ENCODE peak calls at places on chromosomes 4 and X, in ten cellular contexts. One of them, this sample, is unnamed.

GRCh38 chr4:55074386-55074785 is 51.0 kb downstream of the KDR start:
- DNase-seq in suprapubic skin: no peak
- DNase-seq in endodermal cell: no peak
- DNase-seq in nephron progenitor cell: no peak
- DNase-seq in sigmoid colon: no peak
- DNase-seq in fibroblast of lung: peak; percentile 83
- DNase-seq in AG09309: peak; percentile 52
- DNase-seq in thyroid gland: no peak
- DNase-seq in endothelial cell: no peak
- DNase-seq in testis: no peak
- DNase-seq in this sample: no peak

GRCh38 chrX:129472116-129472515 is 51.2 kb downstream of the SMARCA1 start:
- DNase-seq in suprapubic skin: no peak
- DNase-seq in endodermal cell: no peak
- DNase-seq in nephron progenitor cell: no peak
- DNase-seq in sigmoid colon: no peak
- DNase-seq in fibroblast of lung: peak; percentile 14
- DNase-seq in AG09309: no peak
- DNase-seq in thyroid gland: no peak
- DNase-seq in endothelial cell: no peak
- DNase-seq in testis: no peak
- DNase-seq in this sample: no peak

GRCh38 chr4:156595041-156595440 is 376.6 kb downstream of the PDGFC start:
- DNase-seq in suprapubic skin: no peak
- DNase-seq in endodermal cell: no peak
- DNase-seq in nephron progenitor cell: no peak
- DNase-seq in sigmoid colon: no peak
- DNase-seq in fibroblast of lung: no peak
- DNase-seq in AG09309: no peak
- DNase-seq in thyroid gland: no peak
- DNase-seq in endothelial cell: no peak
- DNase-seq in testis: no peak
- DNase-seq in this sample: no peak

GRCh38 chr4:1981251-1982055 is 27.3 kb downstream of the NELFA start:
- DNase-seq in suprapubic skin: no peak
- DNase-seq in endodermal cell: peak; percentile 87
- DNase-seq in nephron progenitor cell: peak; percentile 37
- DNase-seq in sigmoid colon: no peak
- DNase-seq in fibroblast of lung: no peak
- DNase-seq in AG09309: no peak
- DNase-seq in thyroid gland: no peak
- DNase-seq in endothelial cell: no peak
- DNase-seq in testis: no peak
- DNase-seq in this sample: peak; percentile 77

GRCh38 chr4:155017426-155017825 is 191.0 kb upstream of the NPY2R start:
- DNase-seq in suprapubic skin: no peak
- DNase-seq in endodermal cell: no peak
- DNase-seq in nephron progenitor cell: no peak
- DNase-seq in sigmoid colon: no peak
- DNase-seq in fibroblast of lung: no peak
- DNase-seq in AG09309: no peak
- DNase-seq in thyroid gland: no peak
- DNase-seq in endothelial cell: no peak
- DNase-seq in testis: no peak
- DNase-seq in this sample: no peak

GRCh38 chr4:159219862-159220261 is 117.0 kb downstream of the RAPGEF2 start:
- DNase-seq in suprapubic skin: no peak
- DNase-seq in endodermal cell: no peak
- DNase-seq in nephron progenitor cell: no peak
- DNase-seq in sigmoid colon: no peak
- DNase-seq in fibroblast of lung: no peak
- DNase-seq in AG09309: no peak
- DNase-seq in thyroid gland: no peak
- DNase-seq in endothelial cell: no peak
- DNase-seq in testis: no peak
- DNase-seq in this sample: no peak

GRCh38 chr4:55336138-55337034 is 9.7 kb upstream of the SRD5A3 start:
- DNase-seq in suprapubic skin: no peak
- DNase-seq in endodermal cell: no peak
- DNase-seq in nephron progenitor cell: no peak
- DNase-seq in sigmoid colon: no peak
- DNase-seq in fibroblast of lung: no peak
- DNase-seq in AG09309: no peak
- DNase-seq in thyroid gland: no peak
- DNase-seq in endothelial cell: no peak
- DNase-seq in testis: no peak
- DNase-seq in this sample: no peak

GRCh38 chr4:41573458-41574129 is 35.6 kb downstream of the LIMCH1 start:
- DNase-seq in suprapubic skin: no peak
- DNase-seq in endodermal cell: no peak
- DNase-seq in nephron progenitor cell: no peak
- DNase-seq in sigmoid colon: no peak
- DNase-seq in fibroblast of lung: peak; percentile 64
- DNase-seq in AG09309: peak; percentile 77
- DNase-seq in thyroid gland: no peak
- DNase-seq in endothelial cell: no peak
- DNase-seq in testis: no peak
- DNase-seq in this sample: no peak

GRCh38 chrX:72465882-72466281 is 106.8 kb downstream of the HDAC8 start:
- DNase-seq in suprapubic skin: no peak
- DNase-seq in endodermal cell: no peak
- DNase-seq in nephron progenitor cell: no peak
- DNase-seq in sigmoid colon: no peak
- DNase-seq in fibroblast of lung: no peak
- DNase-seq in AG09309: no peak
- DNase-seq in thyroid gland: no peak
- DNase-seq in endothelial cell: no peak
- DNase-seq in testis: no peak
- DNase-seq in this sample: no peak

GRCh38 chr4:138894688-138895087 is 120.9 kb upstream of the NOCT start:
- DNase-seq in suprapubic skin: no peak
- DNase-seq in endodermal cell: no peak
- DNase-seq in nephron progenitor cell: no peak
- DNase-seq in sigmoid colon: no peak
- DNase-seq in fibroblast of lung: no peak
- DNase-seq in AG09309: no peak
- DNase-seq in thyroid gland: no peak
- DNase-seq in endothelial cell: no peak
- DNase-seq in testis: no peak
- DNase-seq in this sample: no peak

GRCh38 chr4:158285429-158286216 is 75.3 kb downstream of the TMEM144 start:
- DNase-seq in suprapubic skin: no peak
- DNase-seq in endodermal cell: no peak
- DNase-seq in nephron progenitor cell: no peak
- DNase-seq in sigmoid colon: no peak
- DNase-seq in fibroblast of lung: no peak
- DNase-seq in AG09309: no peak
- DNase-seq in thyroid gland: no peak
- DNase-seq in endothelial cell: no peak
- DNase-seq in testis: no peak
- DNase-seq in this sample: no peak

GRCh38 chr4:159447296-159447695 is 344.4 kb downstream of the RAPGEF2 start:
- DNase-seq in suprapubic skin: no peak
- DNase-seq in endodermal cell: no peak
- DNase-seq in nephron progenitor cell: no peak
- DNase-seq in sigmoid colon: no peak
- DNase-seq in fibroblast of lung: peak; percentile 43
- DNase-seq in AG09309: no peak
- DNase-seq in thyroid gland: no peak
- DNase-seq in endothelial cell: no peak
- DNase-seq in testis: no peak
- DNase-seq in this sample: no peak

GRCh38 chrX:109848451-109849050 is 115.5 kb upstream of the ACSL4 start:
- DNase-seq in suprapubic skin: no peak
- DNase-seq in endodermal cell: no peak
- DNase-seq in nephron progenitor cell: peak; percentile 70
- DNase-seq in sigmoid colon: no peak
- DNase-seq in fibroblast of lung: no peak
- DNase-seq in AG09309: no peak
- DNase-seq in thyroid gland: no peak
- DNase-seq in endothelial cell: no peak
- DNase-seq in testis: no peak
- DNase-seq in this sample: no peak

GRCh38 chrX:81259714-81260395 is 58.0 kb downstream of the SH3BGRL start:
- DNase-seq in suprapubic skin: no peak
- DNase-seq in endodermal cell: no peak
- DNase-seq in nephron progenitor cell: no peak
- DNase-seq in sigmoid colon: no peak
- DNase-seq in fibroblast of lung: peak; percentile 47
- DNase-seq in AG09309: no peak
- DNase-seq in thyroid gland: no peak
- DNase-seq in endothelial cell: no peak
- DNase-seq in testis: no peak
- DNase-seq in this sample: no peak

GRCh38 chrX:53354669-53355068 is 67.8 kb downstream of the SMC1A start:
- DNase-seq in suprapubic skin: no peak
- DNase-seq in endodermal cell: no peak
- DNase-seq in nephron progenitor cell: no peak
- DNase-seq in sigmoid colon: no peak
- DNase-seq in fibroblast of lung: no peak
- DNase-seq in AG09309: no peak
- DNase-seq in thyroid gland: no peak
- DNase-seq in endothelial cell: no peak
- DNase-seq in testis: no peak
- DNase-seq in this sample: no peak
- TF ChIP-seq CTCF in suprapubic skin: no peak
- TF ChIP-seq CTCF in endodermal cell: peak; percentile 38
- TF ChIP-seq CTCF in nephron progenitor cell: no peak
- TF ChIP-seq CTCF in sigmoid colon: no peak
- TF ChIP-seq CTCF in fibroblast of lung: no peak
- TF ChIP-seq CTCF in AG09309: no peak
- TF ChIP-seq CTCF in thyroid gland: no peak
- TF ChIP-seq CTCF in endothelial cell: no peak
- TF ChIP-seq CTCF in testis: no peak
- TF ChIP-seq CTCF in this sample: no peak

GRCh38 chrX:34343001-34343400 is 210.9 kb upstream of the FAM47A start:
- DNase-seq in suprapubic skin: no peak
- DNase-seq in endodermal cell: no peak
- DNase-seq in nephron progenitor cell: no peak
- DNase-seq in sigmoid colon: no peak
- DNase-seq in fibroblast of lung: no peak
- DNase-seq in AG09309: no peak
- DNase-seq in thyroid gland: no peak
- DNase-seq in endothelial cell: no peak
- DNase-seq in testis: no peak
- DNase-seq in this sample: no peak

GRCh38 chrX:34341814-34342213 is 209.7 kb upstream of the FAM47A start:
- DNase-seq in suprapubic skin: no peak
- DNase-seq in endodermal cell: no peak
- DNase-seq in nephron progenitor cell: peak; percentile 7
- DNase-seq in sigmoid colon: no peak
- DNase-seq in fibroblast of lung: no peak
- DNase-seq in AG09309: no peak
- DNase-seq in thyroid gland: no peak
- DNase-seq in endothelial cell: no peak
- DNase-seq in testis: no peak
- DNase-seq in this sample: no peak

GRCh38 chrX:34338046-34338445 is 205.9 kb upstream of the FAM47A start:
- DNase-seq in suprapubic skin: no peak
- DNase-seq in endodermal cell: no peak
- DNase-seq in nephron progenitor cell: no peak
- DNase-seq in sigmoid colon: no peak
- DNase-seq in fibroblast of lung: no peak
- DNase-seq in AG09309: no peak
- DNase-seq in thyroid gland: no peak
- DNase-seq in endothelial cell: no peak
- DNase-seq in testis: no peak
- DNase-seq in this sample: no peak

GRCh38 chrX:34341258-34341657 is 209.1 kb upstream of the FAM47A start:
- DNase-seq in suprapubic skin: no peak
- DNase-seq in endodermal cell: no peak
- DNase-seq in nephron progenitor cell: no peak
- DNase-seq in sigmoid colon: no peak
- DNase-seq in fibroblast of lung: no peak
- DNase-seq in AG09309: no peak
- DNase-seq in thyroid gland: no peak
- DNase-seq in endothelial cell: no peak
- DNase-seq in testis: no peak
- DNase-seq in this sample: no peak
- TF ChIP-seq CTCF in suprapubic skin: no peak
- TF ChIP-seq CTCF in endodermal cell: peak; percentile 79
- TF ChIP-seq CTCF in nephron progenitor cell: peak; percentile 15
- TF ChIP-seq CTCF in sigmoid colon: no peak
- TF ChIP-seq CTCF in fibroblast of lung: no peak
- TF ChIP-seq CTCF in AG09309: no peak
- TF ChIP-seq CTCF in thyroid gland: no peak
- TF ChIP-seq CTCF in endothelial cell: no peak
- TF ChIP-seq CTCF in testis: no peak
- TF ChIP-seq CTCF in this sample: no peak

DNA sequence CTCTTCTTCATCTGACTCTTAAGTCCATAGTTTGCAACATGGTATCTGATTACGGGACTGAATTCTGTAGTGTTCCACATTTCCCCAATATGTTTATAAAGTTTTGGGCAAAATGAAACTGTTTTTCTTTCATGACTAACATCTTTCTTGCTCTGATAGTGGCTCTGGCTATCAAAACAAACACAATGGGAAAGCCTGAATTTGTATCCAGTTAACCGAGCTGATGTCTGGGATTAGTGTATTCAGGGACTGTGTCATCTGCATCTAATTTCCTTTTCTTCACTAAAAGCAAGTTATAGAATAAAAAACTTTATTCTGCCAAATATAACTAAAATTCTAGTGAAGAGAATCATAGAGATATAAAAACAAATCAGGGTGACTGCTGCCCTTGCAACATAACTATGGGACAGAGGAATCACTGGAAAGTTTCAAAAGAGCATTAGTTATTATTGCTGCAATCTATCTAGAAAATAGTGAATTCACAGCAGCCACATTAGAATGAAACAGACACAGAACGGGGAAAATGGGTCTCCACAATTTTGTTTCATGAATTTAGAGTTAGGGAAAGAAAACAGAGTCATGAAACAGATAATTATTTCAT is 61.3 kb downstream of the ANTXR2 start:
- DNase-seq in suprapubic skin: no peak
- DNase-seq in endodermal cell: no peak
- DNase-seq in nephron progenitor cell: no peak
- DNase-seq in sigmoid colon: no peak
- DNase-seq in fibroblast of lung: peak; percentile 83
- DNase-seq in AG09309: peak; percentile 85
- DNase-seq in thyroid gland: no peak
- DNase-seq in endothelial cell: no peak
- DNase-seq in testis: no peak
- DNase-seq in this sample: no peak
- TF ChIP-seq CTCF in suprapubic skin: no peak
- TF ChIP-seq CTCF in endodermal cell: no peak
- TF ChIP-seq CTCF in nephron progenitor cell: no peak
- TF ChIP-seq CTCF in sigmoid colon: no peak
- TF ChIP-seq CTCF in fibroblast of lung: no peak
- TF ChIP-seq CTCF in AG09309: no peak
- TF ChIP-seq CTCF in thyroid gland: no peak
- TF ChIP-seq CTCF in endothelial cell: no peak
- TF ChIP-seq CTCF in testis: no peak
- TF ChIP-seq CTCF in this sample: no peak

DNA sequence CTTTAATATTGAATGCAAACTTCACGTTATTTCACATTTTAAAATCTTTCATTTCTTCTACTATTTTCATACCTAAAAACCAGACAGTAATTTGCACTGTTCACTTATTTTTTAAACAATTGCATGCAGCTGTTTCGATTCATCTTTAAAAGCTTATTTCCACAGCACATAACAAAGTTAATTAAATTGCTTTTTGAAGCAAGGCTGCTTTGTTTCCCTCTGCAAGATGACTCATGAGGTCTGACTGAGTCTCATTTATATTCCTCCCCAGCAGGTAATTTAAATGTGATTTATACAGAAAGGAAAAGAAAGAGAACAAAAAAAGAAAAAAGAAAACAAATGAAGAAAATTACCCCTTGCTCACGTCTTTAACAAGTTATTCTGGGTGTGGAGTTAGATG is 22.7 kb downstream of the VMA21 start:
- DNase-seq in suprapubic skin: no peak
- DNase-seq in endodermal cell: no peak
- DNase-seq in nephron progenitor cell: no peak
- DNase-seq in sigmoid colon: no peak
- DNase-seq in fibroblast of lung: peak; percentile 13
- DNase-seq in AG09309: no peak
- DNase-seq in thyroid gland: no peak
- DNase-seq in endothelial cell: no peak
- DNase-seq in testis: no peak
- DNase-seq in this sample: no peak
- TF ChIP-seq CTCF in suprapubic skin: no peak
- TF ChIP-seq CTCF in endodermal cell: no peak
- TF ChIP-seq CTCF in nephron progenitor cell: no peak
- TF ChIP-seq CTCF in sigmoid colon: no peak
- TF ChIP-seq CTCF in fibroblast of lung: no peak
- TF ChIP-seq CTCF in AG09309: no peak
- TF ChIP-seq CTCF in thyroid gland: no peak
- TF ChIP-seq CTCF in endothelial cell: no peak
- TF ChIP-seq CTCF in testis: no peak
- TF ChIP-seq CTCF in this sample: no peak